ENCODE peak calls at places on chromosomes 11 and 22, in four cellular contexts. H is HepG2, M is WTC11, P is K562. F is an unnamed sample.

GRCh38 chr11:4480577-4481539 is 1.6 kb upstream of the OR52K1 start:
- DNase-seq in H (no peak), M (no peak), P (no peak), F (no peak)

GRCh38 chr11:44096360-44097188 is 1.1 kb downstream of the EXT2 start:
- DNase-seq in P (no peak), H (no peak), M (no peak), F (no peak)

GRCh38 chr11:59197990-59198389 is 14.7 kb downstream of the MPEG1 start:
- DNase-seq in H (no peak), M (no peak), P (no peak), F (no peak)

GRCh38 chr22:28442951-28443876 is 236.4 kb downstream of the TTC28 start:
- DNase-seq in M (peak; percentile 58), H (peak; percentile 20), P (peak; percentile 5), F (peak; percentile 66)

GRCh38 chr11:33778682-33779081 is 4.4 kb upstream of the FBXO3 start:
- DNase-seq in M (no peak), H (no peak), P (no peak), F (peak; percentile 67)

GRCh38 chr11:114129699-114130659 is 70.5 kb downstream of the ZBTB16 start:
- DNase-seq in P (no peak), H (no peak), M (no peak), F (no peak)

GRCh38 chr11:23404225-23405160 is 544.2 kb upstream of the CCDC179 start:
- DNase-seq in P (no peak), M (peak; percentile 6), H (no peak), F (no peak)

GRCh38 chr11:77269484-77270123 is 31.9 kb downstream of the GDPD4 start:
- DNase-seq in M (no peak), H (no peak), P (no peak), F (no peak)

GRCh38 chr22:17922925-17923898 is 101.1 kb downstream of the MICAL3 start:
- DNase-seq in P (no peak), M (no peak), H (no peak), F (no peak)

GRCh38 chr11:6992457-6993431 is 27.4 kb downstream of the ZNF214 start:
- DNase-seq in P (no peak), M (no peak), H (no peak), F (no peak)

GRCh38 chr11:9617960-9618359 is 44.5 kb downstream of the WEE1 start:
- DNase-seq in H (no peak), M (no peak), P (no peak), F (no peak)

GRCh38 chr11:76795936-76796441 is 12.8 kb downstream of the TSKU start:
- DNase-seq in H (no peak), P (no peak), M (no peak), F (no peak)

GRCh38 chr11:19187101-19187500 is 14.7 kb downstream of the CSRP3 start:
- DNase-seq in H (no peak), M (no peak), P (no peak), F (no peak)

GRCh38 chr11:116849491-116849890 is 12.1 kb upstream of the APOA1 start:
- DNase-seq in P (no peak), M (no peak), H (no peak), F (no peak)

GRCh38 chr22:43005106-43005505 is 9.8 kb downstream of the PACSIN2 start:
- DNase-seq in M (no peak), H (no peak), P (no peak), F (no peak)

GRCh38 chr11:106311531-106312230 is 234.2 kb downstream of the AASDHPPT start:
- DNase-seq in P (no peak), M (no peak), H (no peak), F (no peak)

GRCh38 chr11:22792497-22792896 is 37.1 kb downstream of the SVIP start:
- DNase-seq in M (no peak), H (peak; percentile 94), P (peak; percentile 21), F (no peak)

GRCh38 chr11:128346808-128347207 is 240.6 kb downstream of the ETS1 start:
- DNase-seq in H (no peak), P (no peak), M (no peak), F (no peak)

GRCh38 chr11:207213-208176 is at the start of the genes BET1L and RIC8A:
- DNase-seq in M (peak; percentile 93), P (peak; percentile 93), H (peak; percentile 95), F (peak; percentile 98)

GRCh38 chr22:42978453-42979103 is 36.4 kb downstream of the PACSIN2 start:
- DNase-seq in H (no peak), P (no peak), M (no peak), F (no peak)

GRCh38 chr11:83680351-83680750 is 394.2 kb upstream of the CCDC90B start:
- DNase-seq in P (no peak), H (no peak), M (no peak), F (peak; percentile 2)

GRCh38 chr11:45554230-45554967 is 111.0 kb downstream of the CHST1 start:
- DNase-seq in P (no peak), M (no peak), H (no peak), F (no peak)

GRCh38 chr11:74226907-74227306 is 55.8 kb downstream of the PPME1 start:
- DNase-seq in M (no peak), P (no peak), H (no peak), F (no peak)

GRCh38 chr22:46738961-46739870 is 1.2 kb upstream of the CERK start:
- DNase-seq in P (no peak), H (peak; percentile 75), M (no peak), F (no peak)

GRCh38 chr11:32580967-32581366 is 2.7 kb upstream of the EIF3M start:
- DNase-seq in P (no peak), H (peak; percentile 35), M (no peak), F (no peak)

GRCh38 chr11:9834281-9834680 is 170.4 kb downstream of the SWAP70 start:
- DNase-seq in H (no peak), P (no peak), M (no peak), F (no peak)

GRCh38 chr11:130677486-130678153 is 229.2 kb downstream of the ADAMTS15 start:
- DNase-seq in H (peak; percentile 32), M (peak; percentile 48), P (no peak), F (no peak)

GRCh38 chr11:2844116-2844515 is 41.5 kb downstream of the CDKN1C start:
- DNase-seq in P (no peak), H (no peak), M (no peak), F (no peak)

GRCh38 chr11:65506770-65507485 is 8.1 kb downstream of the MALAT1 start:
- DNase-seq in P (no peak), H (no peak), M (no peak), F (no peak)

GRCh38 chr11:96122601-96123044 is 198.7 kb upstream of the MTMR2 start:
- DNase-seq in H (no peak), P (no peak), M (no peak), F (no peak)

GRCh38 chr11:102186836-102187235 is 76.6 kb downstream of the YAP1 start:
- DNase-seq in M (no peak), H (peak; percentile 90), P (no peak), F (no peak)

GRCh38 chr11:66696186-66696585 is 18.5 kb upstream of the RBM4B start:
- DNase-seq in M (no peak), P (no peak), H (no peak), F (no peak)

GRCh38 chr11:62912268-62912667 is 8.9 kb downstream of the CHRM1 start:
- DNase-seq in M (no peak), H (no peak), P (no peak), F (no peak)

GRCh38 chr22:36383110-36383581 is 4.6 kb downstream of the MYH9 start:
- DNase-seq in M (no peak), P (no peak), H (no peak), F (no peak)

GRCh38 chr11:75541301-75541929 is 15.7 kb upstream of the GDPD5 start:
- DNase-seq in H (no peak), P (no peak), M (no peak), F (no peak)

GRCh38 chr11:100832851-100833250 is 145.8 kb downstream of the ARHGAP42 start:
- DNase-seq in H (no peak), P (no peak), M (no peak), F (no peak)

GRCh38 chr11:60960405-60960804 is 8.4 kb upstream of the SLC15A3 start:
- DNase-seq in P (no peak), M (no peak), H (no peak), F (no peak)

GRCh38 chr11:60959445-60959844 is 7.5 kb upstream of the SLC15A3 start:
- DNase-seq in P (no peak), H (no peak), M (no peak), F (no peak)

GRCh38 chr11:60968223-60968622 is 3.3 kb upstream of the CD6 start:
- DNase-seq in P (no peak), H (no peak), M (no peak), F (no peak)

GRCh38 chr11:60966867-60967266 is 4.6 kb upstream of the CD6 start:
- DNase-seq in M (no peak), P (no peak), H (no peak), F (no peak)

GRCh38 chr11:60964801-60965200 is 6.7 kb upstream of the CD6 start:
- DNase-seq in P (no peak), M (no peak), H (no peak), F (no peak)
- TF ChIP-seq FOXJ3 in P (no peak), M (no peak), H (no peak), F (no peak)

GRCh38 chr11:122584670-122585069 is 70.9 kb upstream of the UBASH3B start:
- DNase-seq in M (no peak), P (no peak), H (no peak), F (no peak)
- TF ChIP-seq FOXJ3 in M (no peak), P (no peak), H (no peak), F (no peak)

GRCh38 chr11:126602993-126603392 is 247.5 kb downstream of the ST3GAL4 start:
- DNase-seq in M (no peak), P (no peak), H (no peak), F (no peak)

GRCh38 chr11:126602349-126602940 is 247.0 kb downstream of the ST3GAL4 start:
- DNase-seq in P (no peak), H (no peak), M (no peak), F (no peak)

GRCh38 chr11:126601550-126602215 is 246.2 kb downstream of the ST3GAL4 start:
- DNase-seq in M (no peak), H (peak; percentile 4), P (no peak), F (no peak)

GRCh38 chr11:126604461-126604860 is 249.0 kb downstream of the ST3GAL4 start:
- DNase-seq in M (no peak), H (no peak), P (no peak), F (no peak)

GRCh38 chr11:126603486-126603885 is 248.0 kb downstream of the ST3GAL4 start:
- DNase-seq in H (no peak), P (no peak), M (no peak), F (no peak)
- TF ChIP-seq FOXJ3 in H (no peak), P (no peak), M (no peak), F (no peak)

GRCh38 chr11:35247428-35247827 is 108.5 kb downstream of the CD44 start:
- DNase-seq in P (no peak), H (no peak), M (no peak), F (no peak)

GRCh38 chr11:35247863-35248262 is 108.9 kb downstream of the CD44 start:
- DNase-seq in P (no peak), H (no peak), M (no peak), F (no peak)

GRCh38 chr11:35245786-35246185 is 106.8 kb downstream of the CD44 start:
- DNase-seq in H (no peak), M (no peak), P (no peak), F (no peak)

GRCh38 chr11:35248558-35249323 is 109.8 kb downstream of the CD44 start:
- DNase-seq in P (no peak), M (no peak), H (no peak), F (no peak)

DNA sequence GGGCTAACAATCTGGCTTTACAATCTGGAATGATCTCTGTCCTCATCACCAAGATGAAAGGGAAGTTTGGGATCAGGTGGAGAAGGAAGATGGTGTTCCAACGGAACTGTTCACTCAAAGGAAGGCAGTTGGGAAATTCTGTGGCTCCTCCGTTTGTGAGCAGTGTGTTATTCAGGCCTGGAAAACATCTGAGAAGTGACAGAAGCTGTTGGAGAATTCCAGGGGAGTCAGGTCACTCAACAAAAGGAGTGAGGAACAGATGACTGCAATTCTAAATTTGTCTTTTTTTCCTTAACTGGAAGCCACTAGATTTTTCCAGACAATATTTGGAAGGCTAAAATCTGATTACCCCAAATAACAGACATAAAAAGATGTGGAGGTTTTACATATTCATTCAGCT is 107.8 kb downstream of the CD44 start:
- DNase-seq in P (no peak), H (no peak), M (no peak), F (no peak)
- TF ChIP-seq FOXJ3 in P (no peak), H (no peak), M (no peak), F (no peak)

F was measured in SK-N-SH.